ENCODE peak calls at places on chromosomes 11 and 22, in eight cellular contexts. O is WTC11, S is H9, Y is body of pancreas, R is glutamatergic neuron, N is AG09319, C is tibial artery, T is kidney. U is an unnamed sample.
A peak's percentile ranks its signal among the peaks of the same experiment; 100 is the strongest.

GRCh38 chr11:108880510-108880909 is 215.6 kb downstream of the DDX10 start:
- DNase-seq in O (no peak), S (no peak), Y (no peak), R (no peak), N (no peak), C (no peak), T (no peak), U (no peak)

GRCh38 chr11:114354076-114354475 is 46.2 kb downstream of the C11orf71 start:
- DNase-seq in O (no peak), S (no peak), Y (no peak), R (no peak), N (no peak), C (no peak), T (no peak), U (no peak)

GRCh38 chr11:1760351-1761109 is 3.2 kb downstream of the CTSD start:
- DNase-seq in O (no peak), S (no peak), Y (peak; percentile 49), R (peak; percentile 13), N (no peak), C (peak; percentile 97), T (peak; percentile 99), U (no peak)

GRCh38 chr22:23833017-23833795 is 5.6 kb downstream of the DERL3 start:
- DNase-seq in O (no peak), S (no peak), Y (no peak), R (no peak), N (no peak), C (peak; percentile 56), T (peak; percentile 51), U (no peak)

GRCh38 chr11:59040607-59041006 is 45.5 kb upstream of the GLYATL1B start:
- DNase-seq in O (no peak), S (no peak), Y (no peak), R (no peak), N (no peak), C (no peak), T (no peak), U (no peak)

GRCh38 chr22:32668254-32669094 is 133.0 kb upstream of the TIMP3 start:
- DNase-seq in O (no peak), S (no peak), Y (no peak), R (no peak), N (no peak), C (no peak), T (no peak), U (no peak)

GRCh38 chr22:37897805-37898204 is 8.3 kb upstream of the MICALL1 start:
- DNase-seq in O (no peak), S (no peak), Y (no peak), R (no peak), N (no peak), C (no peak), T (no peak), U (no peak)

GRCh38 chr22:37199839-37200161 is 11.8 kb upstream of the C1QTNF6 start:
- DNase-seq in O (no peak), S (no peak), Y (no peak), R (no peak), N (no peak), C (no peak), T (no peak), U (no peak)

GRCh38 chr11:8808226-8808585 is 102.8 kb upstream of the AKIP1 start:
- DNase-seq in O (no peak), S (no peak), Y (no peak), R (no peak), N (no peak), C (no peak), T (no peak), U (no peak)

GRCh38 chr11:71500601-71501021 is 26.5 kb upstream of the KRTAP5-7 start:
- DNase-seq in O (no peak), S (no peak), Y (no peak), R (no peak), N (no peak), C (no peak), T (no peak), U (no peak)

GRCh38 chr11:110833033-110833484 is 120.8 kb upstream of the ARHGAP20 start:
- DNase-seq in O (no peak), S (no peak), Y (no peak), R (no peak), N (no peak), C (no peak), T (no peak), U (no peak)

GRCh38 chr11:1707751-1708150 is 10.8 kb downstream of the KRTAP5-6 start:
- DNase-seq in O (no peak), S (no peak), Y (no peak), R (no peak), N (no peak), C (no peak), T (no peak), U (no peak)

DNA sequence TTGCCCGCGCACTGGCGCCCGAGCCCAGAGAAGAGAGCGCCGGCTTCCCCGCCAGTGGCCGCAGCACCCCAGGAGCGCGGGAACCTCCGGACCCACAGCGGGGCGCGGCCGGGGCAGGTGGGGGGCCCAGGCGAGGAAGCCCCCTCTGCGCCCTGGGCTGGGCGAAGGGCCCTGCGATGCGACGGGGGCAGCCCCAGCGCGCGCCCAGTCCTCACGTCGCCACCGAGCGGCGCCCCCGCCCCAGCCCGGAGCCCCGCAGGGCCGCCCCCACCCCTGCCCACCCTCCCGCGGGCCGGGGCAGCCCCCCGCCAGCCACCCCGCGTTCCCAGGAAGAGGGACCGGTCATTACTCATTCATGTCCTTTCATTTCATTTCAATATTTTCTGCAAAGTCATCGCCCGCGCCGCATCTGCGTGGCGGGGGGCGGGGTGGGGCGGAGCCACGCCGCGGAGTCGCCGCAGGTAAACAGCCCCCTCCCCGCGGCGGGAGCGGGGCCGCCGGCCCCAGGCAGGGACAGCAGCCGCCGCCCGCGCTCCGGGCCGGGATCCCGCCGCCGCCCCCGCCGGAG is 673 bp upstream of the PANX2 start:
- DNase-seq in O (no peak), S (no peak), Y (peak; percentile 50), R (no peak), N (no peak), C (no peak), T (no peak), U (no peak)
- TF ChIP-seq CTCF in O (no peak), S (no peak), Y (no peak), R (no peak), N (no peak), C (no peak), T (no peak), U (peak; percentile 20)

GRCh38 chr11:43812471-43812870 is 68.2 kb upstream of the ALKBH3 start:
- DNase-seq in O (no peak), S (no peak), Y (no peak), R (no peak), N (no peak), C (no peak), T (no peak), U (no peak)

GRCh38 chr11:43806976-43807375 is 73.7 kb upstream of the ALKBH3 start:
- DNase-seq in O (no peak), S (no peak), Y (no peak), R (no peak), N (no peak), C (no peak), T (no peak), U (no peak)

GRCh38 chr11:43810929-43811596 is 69.6 kb upstream of the ALKBH3 start:
- DNase-seq in O (no peak), S (no peak), Y (no peak), R (no peak), N (no peak), C (no peak), T (no peak), U (no peak)
- TF ChIP-seq CTCF in O (no peak), S (peak; percentile 36), Y (no peak), R (no peak), N (peak; percentile 9), C (peak; percentile 36), T (peak; percentile 31), U (peak; percentile 30)

GRCh38 chr22:47069270-47069669 is 306.8 kb downstream of the TBC1D22A start:
- DNase-seq in O (no peak), S (no peak), Y (no peak), R (no peak), N (no peak), C (peak; percentile 21), T (no peak), U (no peak)

GRCh38 chr22:47073101-47073500 is 310.7 kb downstream of the TBC1D22A start:
- DNase-seq in O (no peak), S (no peak), Y (no peak), R (no peak), N (no peak), C (peak; percentile 20), T (no peak), U (no peak)

GRCh38 chr22:47071078-47071811 is 308.8 kb downstream of the TBC1D22A start:
- DNase-seq in O (no peak), S (peak; percentile 10), Y (no peak), R (no peak), N (no peak), C (peak; percentile 64), T (no peak), U (no peak)

GRCh38 chr22:47072642-47072967 is 310.2 kb downstream of the TBC1D22A start:
- DNase-seq in O (no peak), S (peak; percentile 20), Y (no peak), R (no peak), N (no peak), C (no peak), T (no peak), U (no peak)

GRCh38 chr22:47071812-47072641 is 309.6 kb downstream of the TBC1D22A start:
- DNase-seq in O (no peak), S (peak; percentile 16), Y (no peak), R (no peak), N (no peak), C (peak; percentile 39), T (no peak), U (no peak)
- TF ChIP-seq CTCF in O (no peak), S (no peak), Y (no peak), R (no peak), N (no peak), C (no peak), T (no peak), U (no peak)

GRCh38 chr11:91820709-91821108 is 403.9 kb upstream of the FAT3 start:
- DNase-seq in O (no peak), S (no peak), Y (no peak), R (no peak), N (no peak), C (no peak), T (no peak), U (no peak)

GRCh38 chr11:91819743-91820142 is 404.9 kb upstream of the FAT3 start:
- DNase-seq in O (no peak), S (no peak), Y (no peak), R (no peak), N (no peak), C (no peak), T (no peak), U (no peak)

GRCh38 chr11:91822805-91823204 is 401.8 kb upstream of the FAT3 start:
- DNase-seq in O (no peak), S (no peak), Y (no peak), R (no peak), N (no peak), C (no peak), T (no peak), U (no peak)

GRCh38 chr11:91823252-91823830 is 401.3 kb upstream of the FAT3 start:
- DNase-seq in O (no peak), S (no peak), Y (no peak), R (no peak), N (no peak), C (no peak), T (no peak), U (no peak)

DNA sequence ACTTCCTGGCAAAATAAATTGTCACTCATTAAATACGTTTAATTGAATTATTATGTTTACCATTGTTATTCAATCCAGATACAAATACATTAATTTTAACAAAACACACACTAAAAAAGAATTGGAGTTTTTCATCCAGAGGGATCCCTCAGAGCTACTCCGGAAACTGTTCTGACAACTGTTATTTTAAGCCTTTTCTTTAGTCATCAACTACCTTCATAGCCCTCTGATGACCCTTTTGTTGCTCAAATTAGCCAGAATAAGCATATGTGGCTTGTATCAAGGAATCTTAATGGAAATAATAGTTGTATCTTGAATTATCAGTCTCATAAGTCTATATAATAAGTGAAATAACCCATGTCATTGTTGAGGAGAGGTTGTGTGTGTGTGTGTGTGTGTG is 405.4 kb upstream of the FAT3 start:
- DNase-seq in O (no peak), S (no peak), Y (no peak), R (no peak), N (no peak), C (no peak), T (no peak), U (no peak)
- TF ChIP-seq CTCF in O (no peak), S (no peak), Y (no peak), R (no peak), N (no peak), C (no peak), T (no peak), U (no peak)